ENCODE peak calls at places on chromosomes 11 and 22, in six cellular contexts. M is uterus, V is psoas muscle, K is A549, C is tibial nerve, O is right lobe of liver. H is an unnamed sample.
A peak's percentile ranks its signal among the peaks of the same experiment; 100 is the strongest.

GRCh38 chr11:70210051-70210501 is 7.0 kb downstream of the FADD start:
- DNase-seq in V (peak; percentile 36), C (no peak), K (no peak), O (no peak), M (no peak), H (no peak)

GRCh38 chr11:88139865-88140264 is 35.4 kb downstream of the RAB38 start:
- DNase-seq in M (no peak), O (no peak), K (no peak), V (no peak), C (no peak), H (no peak)

GRCh38 chr22:36036167-36036624 is 7.6 kb upstream of the RBFOX2 start:
- DNase-seq in M (no peak), O (no peak), V (no peak), C (no peak), K (no peak), H (no peak)

GRCh38 chr22:35434061-35434750 is 34.3 kb downstream of the MCM5 start:
- DNase-seq in K (no peak), O (no peak), C (no peak), V (no peak), M (no peak), H (no peak)

GRCh38 chr11:115605397-115606222 is 101.4 kb upstream of the CADM1 start:
- DNase-seq in K (no peak), C (no peak), V (no peak), M (no peak), O (no peak), H (no peak)

GRCh38 chr11:122344281-122344680 is 228.3 kb upstream of the BLID start:
- DNase-seq in M (no peak), K (no peak), C (no peak), O (no peak), V (no peak), H (no peak)

GRCh38 chr11:35267504-35267903 is 128.5 kb downstream of the CD44 start:
- DNase-seq in K (no peak), O (no peak), C (no peak), M (no peak), V (no peak), H (no peak)

GRCh38 chr11:111365722-111366559 is 13.1 kb downstream of the POU2AF1 start:
- DNase-seq in C (no peak), O (no peak), V (no peak), K (no peak), M (no peak), H (no peak)

GRCh38 chr11:111229604-111230003 is 15.9 kb upstream of the POU2AF2 start:
- DNase-seq in M (no peak), K (no peak), V (no peak), O (no peak), C (no peak), H (no peak)

GRCh38 chr11:111538407-111539114 is 2.0 kb upstream of the LAYN start:
- DNase-seq in O (no peak), C (no peak), K (no peak), V (no peak), M (no peak), H (no peak)

GRCh38 chr22:17962168-17962567 is 62.2 kb downstream of the MICAL3 start:
- DNase-seq in V (no peak), K (no peak), M (no peak), C (no peak), O (no peak), H (no peak)

GRCh38 chr22:39306456-39307361 is 12.7 kb downstream of the RPL3 start:
- DNase-seq in C (no peak), V (no peak), O (no peak), M (no peak), K (peak; percentile 54), H (no peak)

GRCh38 chr22:46546466-46547178 is 9.2 kb upstream of the CELSR1 start:
- DNase-seq in K (no peak), O (peak; percentile 77), M (no peak), V (no peak), C (no peak), H (peak; percentile 88)

GRCh38 chr11:113168804-113169342 is 145.5 kb upstream of the TTC12 start:
- DNase-seq in O (no peak), C (no peak), M (no peak), K (no peak), V (no peak), H (no peak)

GRCh38 chr11:90908074-90908473 is 685.2 kb upstream of the CHORDC1 start:
- DNase-seq in O (no peak), M (no peak), V (no peak), C (no peak), K (peak; percentile 12), H (no peak)

GRCh38 chr11:91996526-91996925 is 228.1 kb upstream of the FAT3 start:
- DNase-seq in K (no peak), O (no peak), V (no peak), C (no peak), M (no peak), H (no peak)

GRCh38 chr11:116525961-116526495 is 246.8 kb downstream of the BUD13 start:
- DNase-seq in O (peak; percentile 28), C (no peak), K (no peak), V (no peak), M (no peak), H (no peak)

GRCh38 chr22:42180349-42180842 is 49.8 kb upstream of the CYP2D6 start:
- DNase-seq in C (peak; percentile 53), M (peak; percentile 81), O (no peak), V (peak; percentile 34), K (no peak), H (no peak)

GRCh38 chr11:1073851-1074243 is 827 bp upstream of the MUC2 start:
- DNase-seq in V (no peak), O (no peak), C (no peak), M (peak; percentile 6), K (no peak), H (no peak)

GRCh38 chr11:119373917-119374631 is 7.4 kb downstream of the USP2 start:
- DNase-seq in O (peak; percentile 74), V (peak; percentile 71), C (peak; percentile 83), M (peak; percentile 76), K (peak; percentile 72), H (peak; percentile 66)

GRCh38 chr11:45155058-45155551 is 8.7 kb downstream of the PRDM11 start:
- DNase-seq in M (no peak), V (no peak), O (peak; percentile 40), K (no peak), C (no peak), H (no peak)

GRCh38 chr11:122398851-122399250 is 256.7 kb upstream of the UBASH3B start:
- DNase-seq in M (no peak), O (no peak), C (no peak), K (no peak), V (no peak), H (no peak)

GRCh38 chr11:126284829-126285228 is 1.9 kb downstream of the TIRAP start:
- DNase-seq in C (peak; percentile 54), O (no peak), V (peak; percentile 53), M (peak; percentile 75), K (peak; percentile 48), H (no peak)

GRCh38 chr11:86396403-86396802 is 21.7 kb downstream of the CCDC81 start:
- DNase-seq in M (no peak), V (no peak), K (no peak), C (no peak), O (no peak), H (no peak)

GRCh38 chr11:125251956-125252355 is 87.4 kb downstream of the PKNOX2 start:
- DNase-seq in M (no peak), C (no peak), O (no peak), V (no peak), K (no peak), H (no peak)

GRCh38 chr11:77598195-77598594 is 8.4 kb downstream of the AQP11 start:
- DNase-seq in O (no peak), M (no peak), V (no peak), K (no peak), C (no peak), H (no peak)

GRCh38 chr11:77604281-77604680 is 14.5 kb downstream of the AQP11 start:
- DNase-seq in M (no peak), O (no peak), V (no peak), K (no peak), C (no peak), H (no peak)

GRCh38 chr11:77596626-77597025 is 6.9 kb downstream of the AQP11 start:
- DNase-seq in O (no peak), M (no peak), C (no peak), V (no peak), K (no peak), H (no peak)

GRCh38 chr11:77602385-77603105 is 12.8 kb downstream of the AQP11 start:
- DNase-seq in O (no peak), C (no peak), K (peak; percentile 72), V (no peak), M (no peak), H (no peak)
- H3K27ac ChIP-seq in O (peak overlapping the region; percentile 10), C (peak overlapping the region; percentile 3), K (peak overlapping the region; percentile 89), V (peak overlapping the region; percentile 30), M (no peak overlapping the region), H (no peak overlapping the region)

GRCh38 chr11:13249177-13249576 is 28.4 kb upstream of the BMAL1 start:
- DNase-seq in O (no peak), K (no peak), C (no peak), M (no peak), V (no peak), H (no peak)

GRCh38 chr11:13256216-13256615 is 21.4 kb upstream of the BMAL1 start:
- DNase-seq in C (no peak), V (no peak), K (no peak), M (no peak), O (no peak), H (no peak)

GRCh38 chr11:13247606-13248320 is 29.8 kb upstream of the BMAL1 start:
- DNase-seq in C (no peak), K (no peak), V (no peak), O (no peak), M (no peak), H (no peak)

GRCh38 chr11:13249992-13250391 is 27.6 kb upstream of the BMAL1 start:
- DNase-seq in V (no peak), M (no peak), C (no peak), K (peak; percentile 27), O (no peak), H (no peak)

GRCh38 chr11:13251961-13252360 is 25.6 kb upstream of the BMAL1 start:
- DNase-seq in C (no peak), K (no peak), O (no peak), M (no peak), V (no peak), H (no peak)
- H3K4me3 ChIP-seq in C (no peak overlapping the region), K (no peak overlapping the region), O (no peak overlapping the region), M (no peak overlapping the region), V (no peak overlapping the region), H (no peak overlapping the region)

GRCh38 chr11:101083334-101083733 is 46.3 kb downstream of the PGR start:
- DNase-seq in C (no peak), K (no peak), M (no peak), V (no peak), O (no peak), H (no peak)
- H3K27ac ChIP-seq in C (no peak overlapping the region), K (no peak overlapping the region), M (no peak overlapping the region), V (no peak overlapping the region), O (no peak overlapping the region), H (no peak overlapping the region)

GRCh38 chr22:31639640-31640039 is 22.4 kb downstream of the PISD start:
- DNase-seq in K (no peak), C (no peak), M (no peak), V (no peak), O (no peak), H (no peak)

GRCh38 chr22:31637375-31637937 is 24.6 kb downstream of the PISD start:
- DNase-seq in O (no peak), V (no peak), M (no peak), C (no peak), K (no peak), H (peak; percentile 40)

GRCh38 chr22:31635638-31636306 is 26.2 kb downstream of the PISD start:
- DNase-seq in O (peak; percentile 80), K (no peak), V (no peak), M (no peak), C (no peak), H (no peak)

GRCh38 chr22:31637938-31638618 is 23.9 kb downstream of the PISD start:
- DNase-seq in O (no peak), M (no peak), C (peak; percentile 23), K (no peak), V (no peak), H (peak; percentile 42)
- H3K4me3 ChIP-seq in O (peak overlapping the region; percentile 28), M (no peak overlapping the region), C (peak overlapping the region; percentile 29), K (no peak overlapping the region), V (peak overlapping the region; percentile 38), H (peak overlapping the region; percentile 45)

H was measured in left ventricle myocardium inferior.